ENCODE peak calls at places on chromosomes 11 and 22, in ten cellular contexts. S is PC-3; I is heart right ventricle; G is pancreas; V is Panc1; E is heart left ventricle; C is CD8-positive, alpha-beta memory T cell; M is right lobe of liver; U is uterus; Q is dorsolateral prefrontal cortex. B is an unnamed sample.

GRCh38 chr11:2509481-2510001 is 64.7 kb downstream of the KCNQ1 start:
- DNase-seq in S (no peak), I (peak; percentile 60), G (no peak), V (no peak), E (peak; percentile 66), C (no peak), M (peak; percentile 51), U (peak; percentile 11), Q (no peak), B (peak; percentile 75)

GRCh38 chr11:76219243-76219642 is 12.9 kb upstream of the WNT11 start:
- DNase-seq in S (no peak), I (no peak), G (no peak), V (no peak), E (no peak), C (no peak), M (no peak), U (no peak), Q (no peak), B (peak; percentile 41)

GRCh38 chr11:83948205-83948604 is 662.0 kb upstream of the CCDC90B start:
- DNase-seq in S (no peak), I (no peak), G (no peak), V (no peak), E (no peak), C (no peak), M (no peak), U (no peak), Q (no peak), B (no peak)

GRCh38 chr11:3623126-3623525 is 18.7 kb downstream of the ART5 start:
- DNase-seq in S (no peak), I (no peak), G (no peak), V (no peak), E (no peak), C (no peak), M (no peak), U (no peak), Q (no peak), B (no peak)

GRCh38 chr22:46547179-46547882 is 9.9 kb upstream of the CELSR1 start:
- DNase-seq in S (no peak), I (peak; percentile 58), G (no peak), V (no peak), E (peak; percentile 56), C (no peak), M (no peak), U (peak; percentile 46), Q (no peak), B (peak; percentile 85)

GRCh38 chr11:94734563-94735275 is 33.4 kb upstream of the AMOTL1 start:
- DNase-seq in S (peak; percentile 76), I (no peak), G (no peak), V (no peak), E (no peak), C (no peak), M (no peak), U (no peak), Q (no peak), B (no peak)

GRCh38 chr11:24239016-24239720 is 257.7 kb upstream of the LUZP2 start:
- DNase-seq in S (peak; percentile 4), I (no peak), G (no peak), V (no peak), E (no peak), C (no peak), M (no peak), U (no peak), Q (no peak), B (no peak)

GRCh38 chr11:127217941-127218615 is 217.5 kb upstream of the KIRREL3 start:
- DNase-seq in S (no peak), I (no peak), G (no peak), V (no peak), E (no peak), C (no peak), M (no peak), U (no peak), Q (no peak), B (no peak)

GRCh38 chr22:17920145-17920605 is 104.2 kb downstream of the MICAL3 start:
- DNase-seq in S (no peak), I (peak; percentile 86), G (no peak), V (no peak), E (peak; percentile 84), C (no peak), M (no peak), U (no peak), Q (peak; percentile 58), B (peak; percentile 61)

GRCh38 chr11:126764221-126764620 is 236.3 kb downstream of the KIRREL3 start:
- DNase-seq in S (no peak), I (no peak), G (no peak), V (no peak), E (no peak), C (no peak), M (no peak), U (no peak), Q (no peak), B (no peak)

GRCh38 chr11:114134870-114135269 is 75.4 kb downstream of the ZBTB16 start:
- DNase-seq in S (peak; percentile 57), I (no peak), G (no peak), V (no peak), E (no peak), C (no peak), M (no peak), U (no peak), Q (no peak), B (no peak)

GRCh38 chr11:29120329-29120695 is 896.5 kb downstream of the KCNA4 start:
- DNase-seq in S (no peak), I (no peak), G (no peak), V (no peak), E (no peak), C (no peak), M (no peak), U (no peak), Q (no peak), B (no peak)
- H3K4me3 ChIP-seq in S (peak overlapping the region; percentile 27), I (no peak overlapping the region), G (no peak overlapping the region), V (peak overlapping the region; percentile 31), E (no peak overlapping the region), C (no peak overlapping the region), M (no peak overlapping the region), U (no peak overlapping the region), Q (no peak overlapping the region), B (no peak overlapping the region)

GRCh38 chr11:134609361-134610115 is 197.5 kb upstream of the B3GAT1 start:
- DNase-seq in S (no peak), I (no peak), G (no peak), V (no peak), E (no peak), C (no peak), M (no peak), U (no peak), Q (no peak), B (no peak)

GRCh38 chr11:134604886-134605285 is 192.8 kb upstream of the B3GAT1 start:
- DNase-seq in S (no peak), I (no peak), G (no peak), V (no peak), E (no peak), C (no peak), M (no peak), U (no peak), Q (no peak), B (no peak)

GRCh38 chr11:134607963-134608750 is 196.1 kb upstream of the B3GAT1 start:
- DNase-seq in S (no peak), I (no peak), G (no peak), V (no peak), E (no peak), C (no peak), M (no peak), U (no peak), Q (no peak), B (no peak)

GRCh38 chr11:134610116-134610910 is 198.3 kb upstream of the B3GAT1 start:
- DNase-seq in S (no peak), I (no peak), G (no peak), V (no peak), E (no peak), C (no peak), M (no peak), U (no peak), Q (no peak), B (no peak)

DNA sequence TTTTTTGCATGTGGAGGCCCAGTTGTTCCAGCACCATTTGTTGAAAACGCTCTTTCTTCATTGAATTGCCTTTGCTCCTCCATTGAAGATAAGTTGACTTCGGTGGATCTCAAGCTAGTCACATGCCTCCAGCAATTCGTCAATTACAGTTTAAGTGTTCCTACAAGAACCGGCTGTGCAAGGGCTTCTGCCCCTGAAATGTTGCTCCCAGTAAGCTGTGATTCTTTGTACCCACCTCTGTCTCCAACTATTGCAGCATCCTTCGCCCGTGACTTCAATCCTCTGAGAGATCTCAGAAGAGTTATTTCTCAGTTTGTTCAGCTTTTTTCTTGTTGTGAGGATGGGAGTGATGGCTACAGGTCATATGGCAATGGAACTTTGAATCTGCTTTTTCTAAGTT is 194.2 kb upstream of the B3GAT1 start:
- DNase-seq in S (no peak), I (no peak), G (no peak), V (no peak), E (no peak), C (no peak), M (no peak), U (no peak), Q (no peak), B (no peak)
- H3K27me3 ChIP-seq in S (peaks cover 23% of the 10 kb centered on the region), I (no peaks in the 10 kb centered on the region), G (peaks cover 4% of the 10 kb centered on the region), V (peaks cover 24% of the 10 kb centered on the region), E (peaks cover 37% of the 10 kb centered on the region), C (peaks cover 3% of the 10 kb centered on the region), M (no peaks in the 10 kb centered on the region), U (no peaks in the 10 kb centered on the region), Q (no peaks in the 10 kb centered on the region), B (no peaks in the 10 kb centered on the region)

GRCh38 chr22:49934144-49934890 is 15.9 kb downstream of the CRELD2 start:
- DNase-seq in S (peak; percentile 18), I (peak; percentile 69), G (peak; percentile 80), V (no peak), E (peak; percentile 67), C (peak; percentile 73), M (peak; percentile 81), U (peak; percentile 53), Q (no peak), B (no peak)

GRCh38 chr22:49936018-49936972 is 17.9 kb downstream of the CRELD2 start:
- DNase-seq in S (peak; percentile 57), I (peak; percentile 93), G (peak; percentile 92), V (no peak), E (peak; percentile 94), C (peak; percentile 93), M (peak; percentile 94), U (peak; percentile 96), Q (peak; percentile 35), B (peak; percentile 97)

GRCh38 chr22:49934891-49935557 is 16.6 kb downstream of the CRELD2 start:
- DNase-seq in S (no peak), I (peak; percentile 91), G (peak; percentile 94), V (no peak), E (peak; percentile 91), C (peak; percentile 87), M (peak; percentile 88), U (peak; percentile 87), Q (no peak), B (peak; percentile 96)

GRCh38 chr22:49936973-49937757 is 18.7 kb downstream of the CRELD2 start:
- DNase-seq in S (no peak), I (peak; percentile 70), G (no peak), V (no peak), E (peak; percentile 71), C (no peak), M (no peak), U (no peak), Q (no peak), B (no peak)

GRCh38 chr22:49935561-49935960 is 17.1 kb downstream of the CRELD2 start:
- DNase-seq in S (no peak), I (no peak), G (no peak), V (no peak), E (peak; percentile 54), C (no peak), M (no peak), U (no peak), Q (no peak), B (peak; percentile 78)
- H3K4me3 ChIP-seq in S (no peak overlapping the region), I (peak overlapping the region; percentile 43), G (no peak overlapping the region), V (no peak overlapping the region), E (peak overlapping the region; percentile 57), C (no peak overlapping the region), M (peak overlapping the region; percentile 48), U (peak overlapping the region; percentile 43), Q (peak overlapping the region; percentile 62), B (peak overlapping the region; percentile 4)

GRCh38 chr11:64067257-64067993 is 31.7 kb downstream of the FLRT1 start:
- DNase-seq in S (no peak), I (no peak), G (no peak), V (no peak), E (no peak), C (no peak), M (no peak), U (no peak), Q (no peak), B (no peak)
- H3K27me3 ChIP-seq in S (no peaks in the 10 kb centered on the region), I (no peaks in the 10 kb centered on the region), G (no peaks in the 10 kb centered on the region), V (no peaks in the 10 kb centered on the region), E (no peaks in the 10 kb centered on the region), C (no peaks in the 10 kb centered on the region), M (no peaks in the 10 kb centered on the region), U (no peaks in the 10 kb centered on the region), Q (no peaks in the 10 kb centered on the region), B (no peaks in the 10 kb centered on the region)